ENCODE peak calls at places on chromosome 22, in six cellular contexts. One of them, this sample, is unnamed.

GRCh38 chr22:43879901-43880742 is 11.7 kb downstream of the PNPLA5 start:
- DNase-seq in AG10803: no peak
- DNase-seq in gastrocnemius medialis: no peak
- DNase-seq in kidney epithelial cell: no peak
- DNase-seq in fibroblast of lung: no peak
- DNase-seq in fibroblast of pulmonary artery: no peak
- DNase-seq in this sample: no peak

GRCh38 chr22:35010543-35010942 is 55.4 kb upstream of the ISX start:
- DNase-seq in kidney epithelial cell: no peak
- DNase-seq in gastrocnemius medialis: no peak
- DNase-seq in fibroblast of pulmonary artery: no peak
- DNase-seq in fibroblast of lung: no peak
- DNase-seq in AG10803: no peak
- DNase-seq in this sample: no peak

GRCh38 chr22:48720662-48721393 is 1106.8 kb downstream of the BRD1 start:
- DNase-seq in fibroblast of lung: no peak
- DNase-seq in kidney epithelial cell: no peak
- DNase-seq in gastrocnemius medialis: no peak
- DNase-seq in fibroblast of pulmonary artery: no peak
- DNase-seq in AG10803: no peak
- DNase-seq in this sample: no peak

GRCh38 chr22:42389137-42389536 is 43.1 kb downstream of the NFAM1 start:
- DNase-seq in fibroblast of lung: no peak
- DNase-seq in kidney epithelial cell: no peak
- DNase-seq in gastrocnemius medialis: no peak
- DNase-seq in AG10803: no peak
- DNase-seq in fibroblast of pulmonary artery: no peak
- DNase-seq in this sample: no peak

GRCh38 chr22:43147821-43148220 is 3.5 kb upstream of the TSPO start:
- DNase-seq in gastrocnemius medialis: no peak
- DNase-seq in fibroblast of pulmonary artery: no peak
- DNase-seq in AG10803: no peak
- DNase-seq in fibroblast of lung: no peak
- DNase-seq in kidney epithelial cell: no peak
- DNase-seq in this sample: no peak

GRCh38 chr22:49290286-49290685 is 537.4 kb downstream of the BRD1 start:
- DNase-seq in fibroblast of pulmonary artery: no peak
- DNase-seq in gastrocnemius medialis: no peak
- DNase-seq in fibroblast of lung: no peak
- DNase-seq in kidney epithelial cell: no peak
- DNase-seq in AG10803: no peak
- DNase-seq in this sample: no peak

GRCh38 chr22:48695731-48696305 is 1131.9 kb downstream of the BRD1 start:
- DNase-seq in AG10803: no peak
- DNase-seq in fibroblast of pulmonary artery: no peak
- DNase-seq in kidney epithelial cell: no peak
- DNase-seq in fibroblast of lung: no peak
- DNase-seq in gastrocnemius medialis: no peak
- DNase-seq in this sample: no peak

GRCh38 chr22:37062657-37063381 is 11.3 kb downstream of the KCTD17 start:
- DNase-seq in kidney epithelial cell: no peak
- DNase-seq in fibroblast of lung: no peak
- DNase-seq in fibroblast of pulmonary artery: no peak
- DNase-seq in gastrocnemius medialis: no peak
- DNase-seq in AG10803: no peak
- DNase-seq in this sample: no peak

GRCh38 chr22:36640106-36640672 is 63.4 kb downstream of the CACNG2 start:
- DNase-seq in fibroblast of pulmonary artery: no peak
- DNase-seq in AG10803: no peak
- DNase-seq in kidney epithelial cell: no peak
- DNase-seq in gastrocnemius medialis: no peak
- DNase-seq in fibroblast of lung: no peak
- DNase-seq in this sample: no peak

GRCh38 chr22:32760396-32760795 is 41.1 kb upstream of the TIMP3 start:
- DNase-seq in kidney epithelial cell: no peak
- DNase-seq in AG10803: no peak
- DNase-seq in fibroblast of pulmonary artery: no peak
- DNase-seq in gastrocnemius medialis: no peak
- DNase-seq in fibroblast of lung: no peak
- DNase-seq in this sample: no peak

GRCh38 chr22:22168190-22168940 is 76.2 kb upstream of the VPREB1 start:
- DNase-seq in fibroblast of pulmonary artery: peak
- DNase-seq in AG10803: peak
- DNase-seq in kidney epithelial cell: peak
- DNase-seq in gastrocnemius medialis: no peak
- DNase-seq in fibroblast of lung: peak
- DNase-seq in this sample: peak

GRCh38 chr22:11360632-11361031 is 4167.4 kb upstream of the OR11H1 start:
- DNase-seq in kidney epithelial cell: no peak
- DNase-seq in gastrocnemius medialis: no peak
- DNase-seq in fibroblast of lung: no peak
- DNase-seq in AG10803: no peak
- DNase-seq in fibroblast of pulmonary artery: no peak
- DNase-seq in this sample: no peak

GRCh38 chr22:37747090-37747714 is 50.4 kb downstream of the TRIOBP start:
- DNase-seq in gastrocnemius medialis: no peak
- DNase-seq in kidney epithelial cell: no peak
- DNase-seq in fibroblast of pulmonary artery: peak
- DNase-seq in AG10803: peak
- DNase-seq in fibroblast of lung: peak
- DNase-seq in this sample: no peak

GRCh38 chr22:22138915-22139314 is 105.7 kb upstream of the VPREB1 start:
- DNase-seq in AG10803: no peak
- DNase-seq in kidney epithelial cell: no peak
- DNase-seq in gastrocnemius medialis: no peak
- DNase-seq in fibroblast of pulmonary artery: no peak
- DNase-seq in fibroblast of lung: no peak
- DNase-seq in this sample: no peak

GRCh38 chr22:17969732-17970131 is 54.6 kb downstream of the MICAL3 start:
- DNase-seq in AG10803: peak
- DNase-seq in fibroblast of lung: peak
- DNase-seq in kidney epithelial cell: no peak
- DNase-seq in fibroblast of pulmonary artery: peak
- DNase-seq in gastrocnemius medialis: no peak
- DNase-seq in this sample: no peak

GRCh38 chr22:43185860-43186261 is 1.1 kb downstream of the TTLL12 start:
- DNase-seq in fibroblast of lung: peak
- DNase-seq in fibroblast of pulmonary artery: peak
- DNase-seq in gastrocnemius medialis: peak
- DNase-seq in kidney epithelial cell: no peak
- DNase-seq in AG10803: peak
- DNase-seq in this sample: no peak

GRCh38 chr22:40678493-40679248 is 613 bp upstream of the MCHR1 start:
- DNase-seq in gastrocnemius medialis: no peak
- DNase-seq in AG10803: no peak
- DNase-seq in fibroblast of pulmonary artery: no peak
- DNase-seq in kidney epithelial cell: no peak
- DNase-seq in fibroblast of lung: no peak
- DNase-seq in this sample: no peak

GRCh38 chr22:23094695-23095466 is 24.6 kb downstream of the GNAZ start:
- DNase-seq in fibroblast of lung: no peak
- DNase-seq in fibroblast of pulmonary artery: no peak
- DNase-seq in gastrocnemius medialis: no peak
- DNase-seq in AG10803: no peak
- DNase-seq in kidney epithelial cell: no peak
- DNase-seq in this sample: no peak

GRCh38 chr22:29158546-29158945 is 47.1 kb upstream of the EMID1 start:
- DNase-seq in AG10803: peak
- DNase-seq in fibroblast of lung: no peak
- DNase-seq in kidney epithelial cell: no peak
- DNase-seq in gastrocnemius medialis: no peak
- DNase-seq in fibroblast of pulmonary artery: no peak
- DNase-seq in this sample: no peak

GRCh38 chr22:36355362-36355761 is 32.4 kb downstream of the MYH9 start:
- DNase-seq in gastrocnemius medialis: no peak
- DNase-seq in fibroblast of pulmonary artery: no peak
- DNase-seq in kidney epithelial cell: no peak
- DNase-seq in AG10803: peak
- DNase-seq in fibroblast of lung: no peak
- DNase-seq in this sample: no peak

GRCh38 chr22:36510384-36510783 is 3.5 kb upstream of the FOXRED2 start:
- DNase-seq in fibroblast of pulmonary artery: no peak
- DNase-seq in kidney epithelial cell: no peak
- DNase-seq in gastrocnemius medialis: peak
- DNase-seq in fibroblast of lung: no peak
- DNase-seq in AG10803: peak
- DNase-seq in this sample: no peak

GRCh38 chr22:50201191-50202129 is 649 bp downstream of the SELENOO start:
- DNase-seq in kidney epithelial cell: no peak
- DNase-seq in fibroblast of pulmonary artery: no peak
- DNase-seq in AG10803: peak
- DNase-seq in gastrocnemius medialis: no peak
- DNase-seq in fibroblast of lung: peak
- DNase-seq in this sample: no peak

GRCh38 chr22:50702261-50702671 is 29.6 kb downstream of the SHANK3 start:
- DNase-seq in AG10803: no peak
- DNase-seq in kidney epithelial cell: no peak
- DNase-seq in gastrocnemius medialis: no peak
- DNase-seq in fibroblast of pulmonary artery: no peak
- DNase-seq in fibroblast of lung: no peak
- DNase-seq in this sample: no peak

GRCh38 chr22:43814264-43814663 is 2.2 kb upstream of the EFCAB6 start:
- DNase-seq in kidney epithelial cell: no peak
- DNase-seq in fibroblast of lung: no peak
- DNase-seq in gastrocnemius medialis: no peak
- DNase-seq in fibroblast of pulmonary artery: no peak
- DNase-seq in AG10803: no peak
- DNase-seq in this sample: no peak

GRCh38 chr22:23035557-23036277 is 34.6 kb upstream of the GNAZ start:
- DNase-seq in fibroblast of pulmonary artery: no peak
- DNase-seq in fibroblast of lung: no peak
- DNase-seq in AG10803: no peak
- DNase-seq in gastrocnemius medialis: no peak
- DNase-seq in kidney epithelial cell: no peak
- DNase-seq in this sample: no peak

GRCh38 chr22:20238567-20239062 is 29.5 kb downstream of the RTN4R start:
- DNase-seq in fibroblast of lung: no peak
- DNase-seq in AG10803: no peak
- DNase-seq in fibroblast of pulmonary artery: no peak
- DNase-seq in gastrocnemius medialis: no peak
- DNase-seq in kidney epithelial cell: no peak
- DNase-seq in this sample: peak
- TF ChIP-seq CTCF in fibroblast of lung: peak
- TF ChIP-seq CTCF in AG10803: peak
- TF ChIP-seq CTCF in fibroblast of pulmonary artery: peak
- TF ChIP-seq CTCF in gastrocnemius medialis: peak
- TF ChIP-seq CTCF in kidney epithelial cell: peak
- TF ChIP-seq CTCF in this sample: peak

GRCh38 chr22:20176421-20177060 is 25.7 kb upstream of the CCDC188 start:
- DNase-seq in kidney epithelial cell: no peak
- DNase-seq in fibroblast of lung: no peak
- DNase-seq in AG10803: no peak
- DNase-seq in gastrocnemius medialis: no peak
- DNase-seq in fibroblast of pulmonary artery: no peak
- DNase-seq in this sample: no peak

GRCh38 chr22:20175597-20175900 is 24.7 kb upstream of the CCDC188 start:
- DNase-seq in kidney epithelial cell: no peak
- DNase-seq in AG10803: peak
- DNase-seq in fibroblast of pulmonary artery: no peak
- DNase-seq in fibroblast of lung: peak
- DNase-seq in gastrocnemius medialis: no peak
- DNase-seq in this sample: no peak

GRCh38 chr22:20173246-20173645 is 22.4 kb upstream of the CCDC188 start:
- DNase-seq in gastrocnemius medialis: no peak
- DNase-seq in AG10803: no peak
- DNase-seq in fibroblast of pulmonary artery: no peak
- DNase-seq in kidney epithelial cell: no peak
- DNase-seq in fibroblast of lung: no peak
- DNase-seq in this sample: no peak

GRCh38 chr22:20173720-20174119 is 22.9 kb upstream of the CCDC188 start:
- DNase-seq in fibroblast of lung: no peak
- DNase-seq in AG10803: no peak
- DNase-seq in kidney epithelial cell: no peak
- DNase-seq in fibroblast of pulmonary artery: no peak
- DNase-seq in gastrocnemius medialis: no peak
- DNase-seq in this sample: no peak

GRCh38 chr22:20174785-20175596 is 24.1 kb upstream of the CCDC188 start:
- DNase-seq in AG10803: no peak
- DNase-seq in fibroblast of lung: peak
- DNase-seq in kidney epithelial cell: no peak
- DNase-seq in fibroblast of pulmonary artery: peak
- DNase-seq in gastrocnemius medialis: no peak
- DNase-seq in this sample: no peak
- TF ChIP-seq CTCF in AG10803: peak
- TF ChIP-seq CTCF in fibroblast of lung: peak
- TF ChIP-seq CTCF in kidney epithelial cell: peak
- TF ChIP-seq CTCF in fibroblast of pulmonary artery: peak
- TF ChIP-seq CTCF in gastrocnemius medialis: no peak
- TF ChIP-seq CTCF in this sample: no peak

DNA sequence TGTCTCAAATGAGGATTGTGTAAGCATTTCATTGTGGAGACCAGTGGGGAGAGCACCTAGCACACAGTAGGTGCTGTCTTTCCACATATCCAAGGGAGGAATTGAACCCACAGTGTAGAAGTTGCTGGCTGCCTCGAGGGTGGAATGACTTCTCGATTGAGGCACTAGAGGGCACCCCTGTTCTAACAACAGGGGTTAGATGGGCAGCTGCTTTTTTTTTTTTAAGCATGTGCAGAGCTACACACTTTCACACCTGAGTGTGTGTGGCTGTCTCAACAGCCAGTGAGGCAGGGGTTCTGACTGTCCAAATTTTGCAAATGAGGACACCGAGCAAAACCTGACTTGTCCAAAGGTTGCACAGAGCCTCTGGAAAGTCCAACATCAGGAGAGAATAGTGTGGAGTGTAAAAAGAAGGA is 118.2 kb upstream of the CRYBB3 start:
- DNase-seq in kidney epithelial cell: no peak
- DNase-seq in fibroblast of lung: no peak
- DNase-seq in gastrocnemius medialis: no peak
- DNase-seq in fibroblast of pulmonary artery: peak
- DNase-seq in AG10803: no peak
- DNase-seq in this sample: peak
- TF ChIP-seq CTCF in kidney epithelial cell: peak
- TF ChIP-seq CTCF in fibroblast of lung: peak
- TF ChIP-seq CTCF in gastrocnemius medialis: no peak
- TF ChIP-seq CTCF in fibroblast of pulmonary artery: peak
- TF ChIP-seq CTCF in AG10803: peak
- TF ChIP-seq CTCF in this sample: peak

GRCh38 chr22:27318516-27318915 is 483.0 kb downstream of the MN1 start:
- DNase-seq in gastrocnemius medialis: no peak
- DNase-seq in AG10803: peak
- DNase-seq in fibroblast of pulmonary artery: peak
- DNase-seq in fibroblast of lung: peak
- DNase-seq in kidney epithelial cell: peak
- DNase-seq in this sample: no peak

GRCh38 chr22:27315833-27316232 is 485.7 kb downstream of the MN1 start:
- DNase-seq in AG10803: no peak
- DNase-seq in gastrocnemius medialis: no peak
- DNase-seq in fibroblast of lung: no peak
- DNase-seq in kidney epithelial cell: no peak
- DNase-seq in fibroblast of pulmonary artery: no peak
- DNase-seq in this sample: no peak

GRCh38 chr22:27317961-27318360 is 483.6 kb downstream of the MN1 start:
- DNase-seq in gastrocnemius medialis: no peak
- DNase-seq in AG10803: peak
- DNase-seq in kidney epithelial cell: peak
- DNase-seq in fibroblast of pulmonary artery: no peak
- DNase-seq in fibroblast of lung: peak
- DNase-seq in this sample: no peak

GRCh38 chr22:27314276-27314807 is 487.2 kb downstream of the MN1 start:
- DNase-seq in fibroblast of pulmonary artery: no peak
- DNase-seq in fibroblast of lung: no peak
- DNase-seq in AG10803: no peak
- DNase-seq in kidney epithelial cell: no peak
- DNase-seq in gastrocnemius medialis: no peak
- DNase-seq in this sample: no peak

GRCh38 chr22:27317156-27317555 is 484.4 kb downstream of the MN1 start:
- DNase-seq in gastrocnemius medialis: no peak
- DNase-seq in kidney epithelial cell: no peak
- DNase-seq in fibroblast of lung: no peak
- DNase-seq in AG10803: no peak
- DNase-seq in fibroblast of pulmonary artery: peak
- DNase-seq in this sample: no peak
- TF ChIP-seq CTCF in gastrocnemius medialis: no peak
- TF ChIP-seq CTCF in kidney epithelial cell: peak
- TF ChIP-seq CTCF in fibroblast of lung: no peak
- TF ChIP-seq CTCF in AG10803: peak
- TF ChIP-seq CTCF in fibroblast of pulmonary artery: peak
- TF ChIP-seq CTCF in this sample: no peak

This sample was measured in GM20000.